ENCODE peak calls at places on chromosomes 4 and X, in five cellular contexts. E, Z, S, I and M are unnamed samples.

GRCh38 chrX:48897157-48897620 is 379 bp downstream of the TIMM17B start:
- DNase-seq in E (peak; percentile 51), S (no peak), Z (peak; percentile 69), I (peak; percentile 88), M (peak; percentile 56)

GRCh38 chr4:90234916-90235547 is 107.8 kb downstream of the CCSER1 start:
- DNase-seq in I (no peak), E (no peak), S (no peak), Z (no peak), M (no peak)

GRCh38 chr4:110619001-110619350 is 3.9 kb downstream of the PITX2 start:
- DNase-seq in E (no peak), Z (no peak), I (no peak), S (no peak), M (no peak)

GRCh38 chr4:106450249-106450648 is 81.7 kb upstream of the GIMD1 start:
- DNase-seq in I (no peak), Z (no peak), E (no peak), S (no peak), M (peak; percentile 8)

GRCh38 chr4:8544741-8545438 is 35.3 kb upstream of the GPR78 start:
- DNase-seq in I (no peak), E (no peak), Z (no peak), S (no peak), M (no peak)

GRCh38 chr4:96134806-96135205 is 294.9 kb downstream of the PDHA2 start:
- DNase-seq in Z (no peak), S (no peak), I (no peak), E (no peak), M (no peak)

GRCh38 chrX:6291444-6291843 is 62.8 kb upstream of the NLGN4X start:
- DNase-seq in I (no peak), Z (no peak), S (no peak), E (no peak), M (no peak)

GRCh38 chr4:153113061-153113837 is 91.0 kb upstream of the TRIM2 start:
- DNase-seq in E (no peak), Z (peak; percentile 65), I (no peak), S (no peak), M (peak; percentile 95)

GRCh38 chr4:118834960-118835895 is 698 bp downstream of the SEC24D start:
- DNase-seq in Z (peak; percentile 77), E (peak; percentile 8), I (peak; percentile 93), S (no peak), M (peak; percentile 94)

GRCh38 chrX:13050151-13050550 is 5.7 kb upstream of the FAM9C start:
- DNase-seq in S (no peak), E (no peak), Z (no peak), I (no peak), M (no peak)

GRCh38 chrX:53481816-53482485 is 47.8 kb upstream of the HSD17B10 start:
- DNase-seq in E (peak; percentile 1), I (peak; percentile 64), Z (peak; percentile 57), S (peak; percentile 4), M (peak; percentile 36)

GRCh38 chrX:148070504-148070877 is 89.4 kb downstream of the FMR1NB start:
- DNase-seq in Z (no peak), S (no peak), E (no peak), I (no peak), M (no peak)

GRCh38 chrX:123223409-123223808 is 39.3 kb downstream of the GRIA3 start:
- DNase-seq in Z (no peak), I (no peak), E (no peak), S (no peak), M (no peak)

GRCh38 chr4:7423801-7424552 is 10.8 kb downstream of the PSAPL1 start:
- DNase-seq in I (peak; percentile 41), Z (no peak), E (no peak), S (no peak), M (peak; percentile 10)

GRCh38 chrX:16867947-16868346 is 2.2 kb downstream of the RBBP7 start:
- DNase-seq in I (no peak), S (no peak), Z (no peak), E (no peak), M (no peak)

GRCh38 chr4:82138376-82138775 is 235.4 kb downstream of the HNRNPD start:
- DNase-seq in Z (peak; percentile 14), E (no peak), I (no peak), S (no peak), M (no peak)